ENCODE peak calls at places on chromosomes 12 and 14, in six cellular contexts. J is CD4-positive, alpha-beta T cell; V is left ventricle myocardium inferior; U is tibial artery; F is left lung; K is stomach. Z is an unnamed sample.

GRCh38 chr14:34693228-34693939 is 21.0 kb downstream of the CFL2 start:
- DNase-seq in U (no peak), K (peak; percentile 51), J (peak; percentile 20), V (peak; percentile 29), F (peak; percentile 42), Z (no peak)

GRCh38 chr14:73740921-73741326 is 26.7 kb upstream of the PNMA1 start:
- DNase-seq in V (peak; percentile 78), U (peak; percentile 92), F (peak; percentile 85), J (no peak), K (peak; percentile 92), Z (no peak)

GRCh38 chr12:84658877-84659276 is 253.7 kb downstream of the SLC6A15 start:
- DNase-seq in U (no peak), J (no peak), V (no peak), K (no peak), F (no peak), Z (no peak)

GRCh38 chr12:47067176-47067575 is 12.2 kb upstream of the PCED1B start:
- DNase-seq in F (no peak), J (no peak), V (no peak), U (no peak), K (no peak), Z (no peak)

GRCh38 chr14:104155513-104155912 is 17.1 kb downstream of the KIF26A start:
- DNase-seq in K (no peak), U (no peak), J (no peak), F (no peak), V (peak; percentile 41), Z (no peak)

GRCh38 chr12:70660620-70661219 is 23.5 kb upstream of the PTPRB start:
- DNase-seq in F (peak; percentile 56), V (peak; percentile 36), J (no peak), K (no peak), U (no peak), Z (no peak)

GRCh38 chr12:93254911-93255310 is 122.8 kb upstream of the NUDT4 start:
- DNase-seq in K (no peak), F (no peak), U (no peak), J (no peak), V (no peak), Z (no peak)

GRCh38 chr14:100824156-100824555 is 1.8 kb upstream of the MEG3 start:
- DNase-seq in J (no peak), K (no peak), U (no peak), F (no peak), V (peak; percentile 57), Z (no peak)

GRCh38 chr14:57091030-57091608 is 177.6 kb downstream of the EXOC5 start:
- DNase-seq in V (no peak), F (no peak), J (no peak), K (no peak), U (no peak), Z (no peak)

GRCh38 chr14:89336338-89336737 is 80.7 kb downstream of the FOXN3 start:
- DNase-seq in F (no peak), V (no peak), J (no peak), U (no peak), K (no peak), Z (no peak)

GRCh38 chr14:45112886-45113772 is 21.2 kb downstream of the FKBP3 start:
- DNase-seq in V (no peak), F (no peak), K (no peak), U (no peak), J (no peak), Z (no peak)

GRCh38 chr14:95026851-95027463 is 130.4 kb downstream of the DICER1 start:
- DNase-seq in K (no peak), J (no peak), U (no peak), V (no peak), F (no peak), Z (no peak)

GRCh38 chr14:67900188-67900587 is 80.6 kb downstream of the RAD51B start:
- DNase-seq in J (no peak), U (no peak), K (no peak), F (no peak), V (no peak), Z (no peak)

GRCh38 chr12:3206536-3207072 is 129.4 kb downstream of the TSPAN9 start:
- DNase-seq in K (no peak), U (no peak), J (no peak), F (no peak), V (no peak), Z (no peak)

GRCh38 chr12:108302471-108303311 is 36.4 kb downstream of the CMKLR1 start:
- DNase-seq in V (peak; percentile 88), F (peak; percentile 69), U (peak; percentile 95), J (no peak), K (peak; percentile 39), Z (no peak)

GRCh38 chr14:54589843-54590242 is 22.9 kb downstream of the SAMD4A start:
- DNase-seq in K (no peak), U (no peak), F (no peak), J (no peak), V (no peak), Z (no peak)

GRCh38 chr12:84561362-84561761 is 351.2 kb downstream of the SLC6A15 start:
- DNase-seq in F (no peak), V (no peak), K (no peak), U (no peak), J (no peak), Z (no peak)

GRCh38 chr12:113080692-113081091 is 24.2 kb downstream of the DTX1 start:
- DNase-seq in F (no peak), K (no peak), V (no peak), J (no peak), U (no peak), Z (no peak)

GRCh38 chr12:129789921-129790320 is 113.9 kb downstream of the TMEM132D start:
- DNase-seq in K (no peak), U (no peak), V (no peak), F (no peak), J (no peak), Z (no peak)

GRCh38 chr14:25090716-25091454 is 40.9 kb upstream of the STXBP6 start:
- DNase-seq in F (no peak), U (no peak), J (no peak), V (no peak), K (peak; percentile 48), Z (no peak)

GRCh38 chr12:5428332-5429221 is 3.3 kb upstream of the NTF3 start:
- DNase-seq in F (no peak), V (no peak), J (no peak), U (no peak), K (no peak), Z (no peak)

GRCh38 chr14:32444262-32444661 is 115.2 kb downstream of the AKAP6 start:
- DNase-seq in F (no peak), V (no peak), J (no peak), K (no peak), U (no peak), Z (no peak)

DNA sequence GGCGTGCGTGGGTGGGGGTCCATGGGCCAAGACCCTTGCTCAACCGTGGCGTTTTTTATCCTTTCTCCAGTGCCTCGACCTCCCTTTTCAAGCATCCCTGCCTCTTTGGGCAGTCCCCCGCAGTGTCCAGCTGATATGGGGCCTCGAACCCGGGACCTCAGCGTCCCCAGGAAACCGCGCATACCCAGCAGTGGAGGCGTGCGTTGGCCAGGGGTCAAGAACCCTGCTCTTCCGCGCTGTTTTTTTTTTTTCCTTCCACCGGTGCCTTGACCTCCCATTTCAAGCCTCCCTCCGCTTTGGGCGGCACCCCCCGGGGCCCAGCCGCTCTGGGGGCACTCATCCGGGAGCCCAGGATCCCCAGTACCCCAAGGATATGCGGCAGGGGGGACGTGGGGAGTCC is 325.8 kb downstream of the ALG10 start:
- DNase-seq in F (no peak), V (no peak), J (no peak), K (no peak), U (no peak), Z (no peak)
- H3K9me3 ChIP-seq in F (no peaks in the 10 kb centered on the region), V (peaks cover 6% of the 10 kb centered on the region), J (peaks cover 30% of the 10 kb centered on the region), K (peaks cover 98% of the 10 kb centered on the region), U (peaks cover 58% of the 10 kb centered on the region), Z (no peaks in the 10 kb centered on the region)

DNA sequence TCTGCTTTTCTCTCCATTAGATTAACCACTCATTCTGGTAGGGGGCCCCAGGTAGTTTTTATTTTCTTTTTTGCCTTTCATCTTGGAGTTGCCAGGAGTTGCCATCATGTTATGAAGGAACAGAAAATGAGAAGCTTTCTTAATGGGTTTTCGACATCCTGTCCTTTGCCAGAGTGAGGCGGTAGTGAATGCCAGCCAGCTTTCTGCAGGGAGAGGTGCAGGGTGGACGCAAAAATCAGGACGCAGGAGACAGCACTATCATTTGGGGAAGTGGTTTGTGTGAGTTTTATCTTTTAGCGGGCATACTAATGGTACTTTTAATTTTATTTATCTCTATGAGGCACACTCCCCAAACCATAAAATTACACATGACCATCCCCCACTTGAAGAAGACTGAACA is 1.7 kb downstream of the RASSF8 start:
- DNase-seq in V (peak; percentile 29), F (no peak), J (no peak), K (no peak), U (no peak), Z (no peak)
- H3K9me3 ChIP-seq in V (no peaks in the 10 kb centered on the region), F (no peaks in the 10 kb centered on the region), J (no peaks in the 10 kb centered on the region), K (no peaks in the 10 kb centered on the region), U (no peaks in the 10 kb centered on the region), Z (no peaks in the 10 kb centered on the region)

GRCh38 chr12:34233618-34234017 is 211.3 kb downstream of the ALG10 start:
- DNase-seq in U (no peak), F (no peak), J (no peak), K (no peak), V (no peak), Z (no peak)

DNA sequence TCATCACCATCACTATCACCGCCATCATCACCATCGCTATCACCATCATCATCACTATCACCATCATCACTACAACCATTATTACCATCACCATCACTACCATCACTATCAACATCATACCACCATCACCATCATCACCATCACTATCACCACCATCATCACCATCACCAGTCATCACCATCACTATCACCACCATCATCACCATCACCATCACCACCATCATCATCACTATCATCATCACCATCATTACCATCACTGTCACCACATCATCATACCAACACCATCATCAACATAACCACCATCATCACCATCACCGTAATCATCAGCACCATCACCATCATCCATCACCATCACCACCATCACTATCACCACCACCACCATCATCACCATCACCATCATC is 213.8 kb downstream of the ALG10 start:
- DNase-seq in J (no peak), F (no peak), U (no peak), V (no peak), K (no peak), Z (no peak)
- H3K9me3 ChIP-seq in J (no peaks in the 10 kb centered on the region), F (no peaks in the 10 kb centered on the region), U (no peaks in the 10 kb centered on the region), V (peaks cover under 1% of the 10 kb centered on the region), K (no peaks in the 10 kb centered on the region), Z (no peaks in the 10 kb centered on the region)

DNA sequence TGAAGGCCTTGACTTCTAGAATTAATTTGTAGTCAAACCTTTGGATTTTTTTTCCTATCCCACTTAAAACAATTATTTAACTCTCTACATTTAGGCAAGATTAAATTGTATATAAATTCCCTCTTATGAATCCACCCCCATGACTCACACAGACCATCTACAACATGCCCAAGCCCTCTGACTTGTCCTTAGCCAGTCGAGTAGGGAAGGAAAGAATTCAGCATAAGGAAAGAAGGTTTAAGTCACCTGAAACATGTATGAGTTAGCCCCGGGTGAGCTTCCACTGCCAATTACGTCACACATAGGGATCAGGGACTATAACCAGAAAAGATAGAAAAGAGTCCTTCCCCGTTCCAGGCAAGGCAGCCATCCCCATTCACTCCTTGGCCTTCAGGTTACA is 14.9 kb upstream of the RESF1 start:
- DNase-seq in V (no peak), J (no peak), U (no peak), F (no peak), K (no peak), Z (no peak)
- H3K9me3 ChIP-seq in V (peaks cover 30% of the 10 kb centered on the region), J (peaks cover 23% of the 10 kb centered on the region), U (no peaks in the 10 kb centered on the region), F (no peaks in the 10 kb centered on the region), K (no peaks in the 10 kb centered on the region), Z (no peaks in the 10 kb centered on the region)

GRCh38 chr12:61291647-61292046 is 968.6 kb upstream of the USP15 start:
- DNase-seq in J (no peak), K (no peak), V (no peak), F (no peak), U (no peak), Z (no peak)

GRCh38 chr12:61290473-61290872 is 969.7 kb upstream of the USP15 start:
- DNase-seq in J (no peak), F (no peak), V (no peak), K (no peak), U (no peak), Z (no peak)
- H3K9me3 ChIP-seq in J (peaks cover 3% of the 10 kb centered on the region), F (no peaks in the 10 kb centered on the region), V (peaks cover 58% of the 10 kb centered on the region), K (peaks cover 28% of the 10 kb centered on the region), U (peaks cover 18% of the 10 kb centered on the region), Z (no peaks in the 10 kb centered on the region)

Z was measured in T-helper 17 cell.